ENCODE peak calls at places on chromosomes 11 and 22, in five cellular contexts. One of them, this sample, is unnamed.

GRCh38 chr22:27790396-27791216 is 10.9 kb downstream of the MN1 start:
- DNase-seq in GM06990: no peak
- DNase-seq in lung: no peak
- DNase-seq in retinal pigment epithelial cell: no peak
- DNase-seq in hepatocyte: no peak
- DNase-seq in this sample: no peak

GRCh38 chr11:130166457-130166784 is 6.8 kb downstream of the ST14 start:
- DNase-seq in lung: no peak
- DNase-seq in retinal pigment epithelial cell: peak; percentile 87
- DNase-seq in hepatocyte: peak; percentile 80
- DNase-seq in GM06990: no peak
- DNase-seq in this sample: peak; percentile 67

GRCh38 chr11:61413496-61413895 is 16.3 kb downstream of the CPSF7 start:
- DNase-seq in GM06990: no peak
- DNase-seq in retinal pigment epithelial cell: no peak
- DNase-seq in lung: no peak
- DNase-seq in hepatocyte: no peak
- DNase-seq in this sample: no peak

GRCh38 chr11:74465291-74465708 is 2.0 kb downstream of the KCNE3 start:
- DNase-seq in retinal pigment epithelial cell: no peak
- DNase-seq in hepatocyte: peak; percentile 69
- DNase-seq in lung: no peak
- DNase-seq in GM06990: no peak
- DNase-seq in this sample: no peak

GRCh38 chr11:12538889-12539421 is 135.3 kb upstream of the TEAD1 start:
- DNase-seq in retinal pigment epithelial cell: no peak
- DNase-seq in lung: no peak
- DNase-seq in hepatocyte: no peak
- DNase-seq in GM06990: no peak
- DNase-seq in this sample: no peak

GRCh38 chr11:24509114-24509513 is 12.3 kb downstream of the LUZP2 start:
- DNase-seq in lung: no peak
- DNase-seq in retinal pigment epithelial cell: no peak
- DNase-seq in hepatocyte: no peak
- DNase-seq in GM06990: no peak
- DNase-seq in this sample: no peak

GRCh38 chr11:94504689-94505293 is 7.5 kb upstream of the C11orf97 start:
- DNase-seq in lung: no peak
- DNase-seq in GM06990: no peak
- DNase-seq in retinal pigment epithelial cell: no peak
- DNase-seq in hepatocyte: peak; percentile 68
- DNase-seq in this sample: no peak

GRCh38 chr22:36546092-36546804 is 17.3 kb upstream of the EIF3D start:
- DNase-seq in hepatocyte: peak; percentile 67
- DNase-seq in GM06990: no peak
- DNase-seq in retinal pigment epithelial cell: no peak
- DNase-seq in lung: no peak
- DNase-seq in this sample: peak; percentile 78

GRCh38 chr11:61609970-61610347 is 29.1 kb upstream of the SYT7 start:
- DNase-seq in retinal pigment epithelial cell: no peak
- DNase-seq in hepatocyte: peak; percentile 77
- DNase-seq in lung: no peak
- DNase-seq in GM06990: no peak
- DNase-seq in this sample: peak; percentile 53

GRCh38 chr22:47846206-47846605 is 1083.8 kb downstream of the TBC1D22A start:
- DNase-seq in hepatocyte: no peak
- DNase-seq in lung: no peak
- DNase-seq in retinal pigment epithelial cell: no peak
- DNase-seq in GM06990: no peak
- DNase-seq in this sample: no peak

GRCh38 chr22:26568207-26568706 is 21.7 kb downstream of the TPST2 start:
- DNase-seq in lung: no peak
- DNase-seq in GM06990: no peak
- DNase-seq in retinal pigment epithelial cell: no peak
- DNase-seq in hepatocyte: peak; percentile 19
- DNase-seq in this sample: no peak

GRCh38 chr11:9276571-9276970 is 11.4 kb upstream of the DENND5A start:
- DNase-seq in retinal pigment epithelial cell: no peak
- DNase-seq in lung: no peak
- DNase-seq in hepatocyte: no peak
- DNase-seq in GM06990: no peak
- DNase-seq in this sample: peak; percentile 14

GRCh38 chr22:31344369-31345330 is 1.5 kb downstream of the PATZ1 start:
- DNase-seq in GM06990: peak; percentile 63
- DNase-seq in hepatocyte: peak; percentile 58
- DNase-seq in lung: peak; percentile 39
- DNase-seq in retinal pigment epithelial cell: no peak
- DNase-seq in this sample: peak; percentile 37

GRCh38 chr11:133951484-133952198 is 5.1 kb downstream of the IGSF9B start:
- DNase-seq in retinal pigment epithelial cell: no peak
- DNase-seq in hepatocyte: no peak
- DNase-seq in GM06990: no peak
- DNase-seq in lung: no peak
- DNase-seq in this sample: peak; percentile 50

GRCh38 chr11:124788521-124788920 is 11.7 kb downstream of the MSANTD2 start:
- DNase-seq in GM06990: no peak
- DNase-seq in retinal pigment epithelial cell: no peak
- DNase-seq in hepatocyte: no peak
- DNase-seq in lung: no peak
- DNase-seq in this sample: no peak

GRCh38 chr11:99370557-99371200 is 349.9 kb downstream of the CNTN5 start:
- DNase-seq in hepatocyte: peak; percentile 55
- DNase-seq in GM06990: no peak
- DNase-seq in retinal pigment epithelial cell: peak; percentile 56
- DNase-seq in lung: no peak
- DNase-seq in this sample: peak; percentile 58

GRCh38 chr11:93505703-93506102 is 37.5 kb downstream of the SMCO4 start:
- DNase-seq in GM06990: no peak
- DNase-seq in hepatocyte: no peak
- DNase-seq in lung: no peak
- DNase-seq in retinal pigment epithelial cell: no peak
- DNase-seq in this sample: no peak

GRCh38 chr11:46238078-46238966 is 39.1 kb upstream of the CREB3L1 start:
- DNase-seq in hepatocyte: peak; percentile 81
- DNase-seq in retinal pigment epithelial cell: no peak
- DNase-seq in lung: peak; percentile 64
- DNase-seq in GM06990: peak; percentile 54
- DNase-seq in this sample: peak; percentile 54

GRCh38 chr22:42078469-42079318 is 806 bp upstream of the SMDT1 start:
- DNase-seq in retinal pigment epithelial cell: no peak
- DNase-seq in hepatocyte: no peak
- DNase-seq in lung: no peak
- DNase-seq in GM06990: no peak
- DNase-seq in this sample: no peak

GRCh38 chr11:12195773-12196172 is 85.4 kb downstream of the MICAL2 start:
- DNase-seq in hepatocyte: no peak
- DNase-seq in lung: no peak
- DNase-seq in GM06990: no peak
- DNase-seq in retinal pigment epithelial cell: no peak
- DNase-seq in this sample: no peak

GRCh38 chr11:81444306-81444705 is 1289.4 kb downstream of the FAM181B start:
- DNase-seq in GM06990: no peak
- DNase-seq in retinal pigment epithelial cell: no peak
- DNase-seq in hepatocyte: no peak
- DNase-seq in lung: no peak
- DNase-seq in this sample: no peak

GRCh38 chr22:20022231-20023069 is 1.5 kb downstream of the TANGO2 start:
- DNase-seq in retinal pigment epithelial cell: no peak
- DNase-seq in hepatocyte: no peak
- DNase-seq in GM06990: no peak
- DNase-seq in lung: no peak
- DNase-seq in this sample: no peak
- H3K4me3 ChIP-seq in retinal pigment epithelial cell: peak overlapping the region; percentile 89
- H3K4me3 ChIP-seq in hepatocyte: no peak overlapping the region
- H3K4me3 ChIP-seq in GM06990: peak overlapping the region; percentile 81
- H3K4me3 ChIP-seq in lung: no peak overlapping the region
- H3K4me3 ChIP-seq in this sample: no peak overlapping the region

GRCh38 chr22:19036229-19036522 is 86.0 kb downstream of the DGCR2 start:
- DNase-seq in lung: no peak
- DNase-seq in GM06990: no peak
- DNase-seq in hepatocyte: no peak
- DNase-seq in retinal pigment epithelial cell: no peak
- DNase-seq in this sample: no peak
- TF ChIP-seq CTCF in lung: no peak
- TF ChIP-seq CTCF in GM06990: no peak
- TF ChIP-seq CTCF in hepatocyte: no peak
- TF ChIP-seq CTCF in retinal pigment epithelial cell: no peak
- TF ChIP-seq CTCF in this sample: no peak

GRCh38 chr11:66866420-66867010 is 9.7 kb downstream of the LRFN4 start:
- DNase-seq in GM06990: no peak
- DNase-seq in lung: no peak
- DNase-seq in hepatocyte: no peak
- DNase-seq in retinal pigment epithelial cell: no peak
- DNase-seq in this sample: no peak
- H3K4me3 ChIP-seq in GM06990: no peak overlapping the region
- H3K4me3 ChIP-seq in lung: no peak overlapping the region
- H3K4me3 ChIP-seq in hepatocyte: no peak overlapping the region
- H3K4me3 ChIP-seq in retinal pigment epithelial cell: no peak overlapping the region
- H3K4me3 ChIP-seq in this sample: no peak overlapping the region

GRCh38 chr11:64566915-64567882 is 23.8 kb upstream of the SLC22A12 start:
- DNase-seq in hepatocyte: no peak
- DNase-seq in lung: no peak
- DNase-seq in retinal pigment epithelial cell: no peak
- DNase-seq in GM06990: no peak
- DNase-seq in this sample: peak; percentile 31

GRCh38 chr11:64566042-64566914 is 24.7 kb upstream of the SLC22A12 start:
- DNase-seq in GM06990: no peak
- DNase-seq in hepatocyte: peak; percentile 90
- DNase-seq in lung: peak; percentile 48
- DNase-seq in retinal pigment epithelial cell: peak; percentile 67
- DNase-seq in this sample: peak; percentile 65

GRCh38 chr11:64563966-64564365 is 27.1 kb upstream of the SLC22A12 start:
- DNase-seq in lung: no peak
- DNase-seq in retinal pigment epithelial cell: no peak
- DNase-seq in hepatocyte: no peak
- DNase-seq in GM06990: no peak
- DNase-seq in this sample: no peak

GRCh38 chr11:64564419-64564818 is 26.6 kb upstream of the SLC22A12 start:
- DNase-seq in lung: no peak
- DNase-seq in hepatocyte: no peak
- DNase-seq in retinal pigment epithelial cell: no peak
- DNase-seq in GM06990: no peak
- DNase-seq in this sample: no peak

DNA sequence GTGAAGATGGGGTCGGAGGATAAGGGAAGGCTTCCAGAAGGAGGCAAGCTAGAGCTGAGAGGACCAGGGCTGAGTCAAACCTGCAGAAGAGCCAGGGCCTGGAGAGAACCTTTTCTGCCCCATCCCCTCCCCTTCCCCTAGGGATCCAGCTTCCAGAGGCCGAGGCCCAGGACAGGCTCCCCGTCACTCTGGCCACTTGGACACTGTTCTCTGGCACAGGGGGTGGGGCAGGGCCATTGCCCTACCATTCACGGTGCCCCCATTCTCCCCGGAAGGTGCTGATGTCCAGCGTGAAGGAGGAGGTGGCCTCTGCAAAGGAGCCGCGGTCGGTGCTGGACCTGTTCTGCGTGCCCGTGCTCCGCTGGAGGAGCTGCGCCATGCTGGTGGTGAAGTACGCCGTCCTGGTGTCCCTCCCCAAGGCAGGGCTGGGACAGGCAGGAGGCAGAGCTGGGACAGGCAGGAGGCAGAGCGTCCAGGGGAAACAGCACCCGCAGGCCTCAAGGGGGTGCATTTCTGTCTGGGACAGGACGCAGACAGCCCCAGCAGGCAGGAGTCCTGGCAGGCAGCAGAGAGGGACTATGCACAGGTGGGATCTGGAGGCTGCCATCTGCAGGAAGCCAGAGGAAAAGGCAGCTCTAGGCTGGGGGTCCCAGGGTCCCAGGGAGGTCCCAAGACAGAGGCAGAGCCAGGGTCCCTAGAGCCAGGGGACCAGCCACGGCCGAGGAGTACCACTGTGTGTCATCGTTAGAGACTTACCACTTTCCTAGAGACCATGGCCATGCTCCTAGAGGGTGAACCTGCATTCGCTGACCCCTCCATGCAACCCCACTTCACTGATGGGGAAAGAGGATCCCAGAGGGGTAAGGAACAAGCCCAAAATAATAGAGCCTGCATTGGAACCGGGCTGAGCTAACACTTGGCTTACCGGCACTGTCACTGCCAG is 25.8 kb upstream of the SLC22A12 start:
- DNase-seq in hepatocyte: no peak
- DNase-seq in GM06990: no peak
- DNase-seq in lung: no peak
- DNase-seq in retinal pigment epithelial cell: no peak
- DNase-seq in this sample: no peak
- TF ChIP-seq CTCF in hepatocyte: peak; percentile 9
- TF ChIP-seq CTCF in GM06990: peak; percentile 13
- TF ChIP-seq CTCF in lung: no peak
- TF ChIP-seq CTCF in retinal pigment epithelial cell: peak; percentile 6
- TF ChIP-seq CTCF in this sample: peak; percentile 24

GRCh38 chr11:78295347-78295746 is 106.6 kb downstream of the USP35 start:
- DNase-seq in hepatocyte: no peak
- DNase-seq in lung: no peak
- DNase-seq in retinal pigment epithelial cell: no peak
- DNase-seq in GM06990: no peak
- DNase-seq in this sample: no peak

GRCh38 chr11:78295991-78296930 is 107.5 kb downstream of the USP35 start:
- DNase-seq in lung: no peak
- DNase-seq in hepatocyte: peak; percentile 31
- DNase-seq in retinal pigment epithelial cell: peak; percentile 51
- DNase-seq in GM06990: no peak
- DNase-seq in this sample: no peak

GRCh38 chr11:78298216-78298860 is 109.6 kb downstream of the USP35 start:
- DNase-seq in hepatocyte: no peak
- DNase-seq in GM06990: no peak
- DNase-seq in retinal pigment epithelial cell: no peak
- DNase-seq in lung: no peak
- DNase-seq in this sample: no peak

GRCh38 chr11:78300108-78300507 is 111.4 kb downstream of the USP35 start:
- DNase-seq in hepatocyte: no peak
- DNase-seq in lung: no peak
- DNase-seq in retinal pigment epithelial cell: no peak
- DNase-seq in GM06990: no peak
- DNase-seq in this sample: no peak

DNA sequence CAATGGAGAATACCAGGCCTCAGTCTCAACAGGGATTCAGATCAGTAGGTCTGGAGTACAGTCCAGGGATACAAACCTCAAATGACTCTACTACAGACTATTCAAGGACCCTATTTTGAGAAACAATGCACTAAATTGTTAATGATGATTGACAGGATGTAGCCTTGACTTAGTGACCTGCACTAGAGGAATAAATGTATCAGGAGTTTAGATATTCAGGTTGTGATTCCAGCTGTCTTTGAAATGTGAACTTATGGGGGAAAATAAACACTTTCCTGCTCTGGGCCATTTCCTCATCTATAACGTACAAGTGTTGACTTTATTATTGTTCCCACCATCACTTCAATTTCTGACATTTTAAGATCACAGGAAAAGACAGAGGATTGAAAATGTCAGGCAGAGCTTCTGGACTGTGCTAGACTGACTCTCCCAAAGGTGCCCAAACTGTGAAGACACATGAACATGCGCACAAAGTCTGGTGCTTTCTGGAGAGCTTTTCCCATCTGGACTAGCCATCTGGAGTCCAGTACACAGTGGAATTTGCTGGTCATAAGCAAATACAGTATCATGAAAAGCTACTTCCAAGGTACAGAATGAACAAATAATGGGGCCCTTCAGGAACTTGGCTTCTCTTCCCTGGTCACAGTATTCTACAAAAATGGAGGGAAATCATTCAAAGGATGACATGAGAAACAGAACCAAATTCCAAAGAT is 110.4 kb downstream of the USP35 start:
- DNase-seq in retinal pigment epithelial cell: no peak
- DNase-seq in GM06990: no peak
- DNase-seq in lung: no peak
- DNase-seq in hepatocyte: no peak
- DNase-seq in this sample: no peak
- H3K4me3 ChIP-seq in retinal pigment epithelial cell: no peak overlapping the region
- H3K4me3 ChIP-seq in GM06990: no peak overlapping the region
- H3K4me3 ChIP-seq in lung: no peak overlapping the region
- H3K4me3 ChIP-seq in hepatocyte: no peak overlapping the region
- H3K4me3 ChIP-seq in this sample: no peak overlapping the region

This sample was measured in BE2C.